ENCODE peak calls at places on chromosomes 7 and 10, in six cellular contexts. B is cardiac fibroblast; G is Panc1; Y is CD4-positive, alpha-beta T cell; P is germinal center; I is neural crest cell. S is an unnamed sample.

GRCh38 chr7:91373401-91373800 is 109.2 kb downstream of the FZD1 start:
- DNase-seq in B (no peak), G (no peak), Y (no peak), P (no peak), I (no peak), S (no peak)

GRCh38 chr10:60942604-60943269 is 1.2 kb downstream of the RHOBTB1 start:
- DNase-seq in B (peak), G (no peak), Y (no peak), P (no peak), I (no peak), S (no peak)

GRCh38 chr7:1290262-1291039 is 57.8 kb downstream of the UNCX start:
- DNase-seq in B (peak), G (no peak), Y (no peak), P (no peak), I (no peak), S (no peak)

GRCh38 chr7:29287366-29287765 is 92.8 kb downstream of the CHN2 start:
- DNase-seq in B (peak), G (no peak), Y (no peak), P (no peak), I (no peak), S (no peak)

GRCh38 chr7:33130184-33130583 is 820 bp downstream of the BBS9 start:
- DNase-seq in B (peak), G (no peak), Y (no peak), P (no peak), I (no peak), S (no peak)

GRCh38 chr10:22341190-22341935 is 3.9 kb upstream of the SPAG6 start:
- DNase-seq in B (peak), G (no peak), Y (no peak), P (no peak), I (no peak), S (no peak)

GRCh38 chr7:103325744-103326143 is 18.8 kb downstream of the DNAJC2 start:
- DNase-seq in B (no peak), G (no peak), Y (no peak), P (no peak), I (no peak), S (no peak)

GRCh38 chr10:113225903-113226302 is 275.9 kb downstream of the TCF7L2 start:
- DNase-seq in B (no peak), G (no peak), Y (no peak), P (no peak), I (no peak), S (no peak)

GRCh38 chr10:131580076-131580652 is 268.6 kb upstream of the TCERG1L start:
- DNase-seq in B (no peak), G (no peak), Y (no peak), P (no peak), I (no peak), S (no peak)

GRCh38 chr7:105734233-105734632 is 142.2 kb downstream of the ATXN7L1 start:
- DNase-seq in B (no peak), G (no peak), Y (no peak), P (no peak), I (no peak), S (no peak)

GRCh38 chr7:78690174-78690573 is 763.3 kb downstream of the MAGI2 start:
- DNase-seq in B (peak), G (no peak), Y (no peak), P (no peak), I (no peak), S (no peak)

GRCh38 chr10:101215397-101216206 is 13.7 kb downstream of the LBX1 start:
- DNase-seq in B (no peak), G (no peak), Y (no peak), P (no peak), I (no peak), S (no peak)

GRCh38 chr10:111379521-111379920 is 302.7 kb downstream of the ADRA2A start:
- DNase-seq in B (no peak), G (no peak), Y (no peak), P (no peak), I (no peak), S (no peak)

GRCh38 chr7:10181996-10182395 is 791.7 kb upstream of the PHF14 start:
- DNase-seq in B (no peak), G (no peak), Y (no peak), P (no peak), I (no peak), S (no peak)

GRCh38 chr10:78451592-78451991 is 417.9 kb downstream of the RPS24 start:
- DNase-seq in B (peak), G (no peak), Y (no peak), P (no peak), I (no peak), S (no peak)

GRCh38 chr7:72430531-72430930 is 18.4 kb upstream of the CALN1 start:
- DNase-seq in B (no peak), G (no peak), Y (no peak), P (no peak), I (no peak), S (no peak)

GRCh38 chr10:86535057-86535882 is 13.7 kb upstream of the WAPL start:
- DNase-seq in B (peak), G (peak), Y (no peak), P (peak), I (peak), S (peak)

GRCh38 chr7:129401968-129402860 is 32.0 kb upstream of the STRIP2 start:
- DNase-seq in B (no peak), G (peak), Y (no peak), P (no peak), I (no peak), S (no peak)

GRCh38 chr10:5047912-5048628 is 44.4 kb upstream of the AKR1C2 start:
- DNase-seq in B (no peak), G (no peak), Y (no peak), P (no peak), I (no peak), S (no peak)